ENCODE peak calls at places on chromosomes 7 and 10, in ten cellular contexts. One of them, this sample, is unnamed.

GRCh38 chr7:139725077-139725476 is 52.7 kb downstream of the HIPK2 start:
- DNase-seq in tibial artery: peak
- DNase-seq in adrenal gland: no peak
- DNase-seq in transverse colon: peak
- DNase-seq in uterus: no peak
- DNase-seq in heart right ventricle: no peak
- DNase-seq in fibroblast of lung: peak
- DNase-seq in mucosa of descending colon: no peak
- DNase-seq in OCI-LY7: peak
- DNase-seq in body of pancreas: no peak
- DNase-seq in this sample: no peak

GRCh38 chr10:32141018-32141807 is 85.0 kb upstream of the KIF5B start:
- DNase-seq in uterus: no peak
- DNase-seq in OCI-LY7: no peak
- DNase-seq in adrenal gland: no peak
- DNase-seq in mucosa of descending colon: peak
- DNase-seq in heart right ventricle: peak
- DNase-seq in transverse colon: peak
- DNase-seq in body of pancreas: peak
- DNase-seq in fibroblast of lung: no peak
- DNase-seq in tibial artery: no peak
- DNase-seq in this sample: peak

GRCh38 chr7:131600578-131600977 is 44.1 kb upstream of the PODXL start:
- DNase-seq in tibial artery: no peak
- DNase-seq in heart right ventricle: no peak
- DNase-seq in adrenal gland: no peak
- DNase-seq in uterus: no peak
- DNase-seq in transverse colon: no peak
- DNase-seq in mucosa of descending colon: no peak
- DNase-seq in OCI-LY7: no peak
- DNase-seq in body of pancreas: no peak
- DNase-seq in fibroblast of lung: peak
- DNase-seq in this sample: no peak

GRCh38 chr10:11058965-11059364 is 41.3 kb downstream of the CELF2 start:
- DNase-seq in fibroblast of lung: peak
- DNase-seq in heart right ventricle: no peak
- DNase-seq in adrenal gland: no peak
- DNase-seq in uterus: no peak
- DNase-seq in OCI-LY7: no peak
- DNase-seq in tibial artery: no peak
- DNase-seq in mucosa of descending colon: no peak
- DNase-seq in body of pancreas: no peak
- DNase-seq in transverse colon: no peak
- DNase-seq in this sample: no peak

GRCh38 chr10:72825163-72825562 is 68.4 kb upstream of the OIT3 start:
- DNase-seq in OCI-LY7: no peak
- DNase-seq in tibial artery: no peak
- DNase-seq in body of pancreas: no peak
- DNase-seq in transverse colon: no peak
- DNase-seq in mucosa of descending colon: no peak
- DNase-seq in adrenal gland: no peak
- DNase-seq in uterus: no peak
- DNase-seq in fibroblast of lung: no peak
- DNase-seq in heart right ventricle: no peak
- DNase-seq in this sample: no peak

GRCh38 chr10:23630880-23631279 is 192.0 kb downstream of the OTUD1 start:
- DNase-seq in adrenal gland: no peak
- DNase-seq in OCI-LY7: no peak
- DNase-seq in body of pancreas: no peak
- DNase-seq in tibial artery: no peak
- DNase-seq in heart right ventricle: no peak
- DNase-seq in uterus: no peak
- DNase-seq in transverse colon: no peak
- DNase-seq in fibroblast of lung: peak
- DNase-seq in mucosa of descending colon: no peak
- DNase-seq in this sample: no peak

GRCh38 chr7:133434246-133434865 is 181.5 kb downstream of the EXOC4 start:
- DNase-seq in uterus: no peak
- DNase-seq in adrenal gland: no peak
- DNase-seq in fibroblast of lung: peak
- DNase-seq in body of pancreas: no peak
- DNase-seq in heart right ventricle: no peak
- DNase-seq in mucosa of descending colon: no peak
- DNase-seq in OCI-LY7: peak
- DNase-seq in transverse colon: no peak
- DNase-seq in tibial artery: no peak
- DNase-seq in this sample: no peak

GRCh38 chr10:46545861-46546590 is 10.4 kb downstream of the GPRIN2 start:
- DNase-seq in OCI-LY7: no peak
- DNase-seq in tibial artery: no peak
- DNase-seq in heart right ventricle: no peak
- DNase-seq in uterus: peak
- DNase-seq in fibroblast of lung: no peak
- DNase-seq in mucosa of descending colon: no peak
- DNase-seq in adrenal gland: peak
- DNase-seq in transverse colon: no peak
- DNase-seq in body of pancreas: no peak
- DNase-seq in this sample: no peak

GRCh38 chr10:88270061-88270808 is 312.9 kb downstream of the RNLS start:
- DNase-seq in body of pancreas: no peak
- DNase-seq in tibial artery: no peak
- DNase-seq in adrenal gland: no peak
- DNase-seq in fibroblast of lung: no peak
- DNase-seq in heart right ventricle: no peak
- DNase-seq in transverse colon: no peak
- DNase-seq in OCI-LY7: no peak
- DNase-seq in uterus: no peak
- DNase-seq in mucosa of descending colon: no peak
- DNase-seq in this sample: no peak
- H3K4me3 ChIP-seq in body of pancreas: no peak
- H3K4me3 ChIP-seq in tibial artery: no peak
- H3K4me3 ChIP-seq in adrenal gland: no peak
- H3K4me3 ChIP-seq in fibroblast of lung: no peak
- H3K4me3 ChIP-seq in heart right ventricle: no peak
- H3K4me3 ChIP-seq in transverse colon: no peak
- H3K4me3 ChIP-seq in OCI-LY7: no peak
- H3K4me3 ChIP-seq in uterus: no peak
- H3K4me3 ChIP-seq in mucosa of descending colon: no peak
- H3K4me3 ChIP-seq in this sample: no peak

DNA sequence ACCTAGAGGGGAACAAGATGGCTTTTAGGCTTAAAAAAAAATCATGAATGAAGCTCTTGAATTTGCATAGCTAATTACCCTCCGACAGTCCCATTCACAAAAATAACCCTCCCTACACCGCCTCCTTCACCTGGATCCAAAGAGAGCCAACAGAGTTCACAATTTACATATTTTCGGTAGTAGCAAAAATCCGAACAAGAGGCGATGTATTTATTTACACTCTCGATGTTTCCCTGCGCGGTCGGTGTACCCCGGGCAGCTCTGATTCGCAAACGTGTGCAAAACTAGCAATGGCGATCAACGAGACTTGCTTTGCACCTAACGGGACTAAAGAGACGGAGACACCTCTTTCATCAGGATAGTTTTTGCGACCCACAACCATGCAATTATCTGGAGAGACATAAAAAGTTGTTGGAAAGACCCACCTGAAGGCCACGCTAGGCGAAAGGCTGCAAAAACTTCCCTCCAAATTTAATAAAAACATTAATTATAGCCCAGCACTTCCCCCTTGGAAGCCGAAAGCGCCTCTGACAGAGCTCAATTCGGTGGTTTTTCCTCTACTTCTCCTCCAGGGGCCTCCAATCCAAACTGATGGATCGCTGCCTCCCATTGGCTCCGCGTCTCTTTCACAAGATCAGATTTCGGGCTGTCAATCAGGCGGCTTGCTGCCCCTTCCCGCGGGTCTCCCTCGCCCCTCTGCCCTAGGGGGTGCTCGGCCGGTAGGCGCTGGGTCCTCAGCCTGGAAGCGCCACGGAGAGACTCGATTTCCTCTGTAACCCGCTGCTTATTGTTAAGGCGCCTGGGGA is at the start of gene ETV1:
- DNase-seq in tibial artery: peak
- DNase-seq in transverse colon: peak
- DNase-seq in uterus: peak
- DNase-seq in fibroblast of lung: peak
- DNase-seq in OCI-LY7: no peak
- DNase-seq in mucosa of descending colon: peak
- DNase-seq in body of pancreas: peak
- DNase-seq in heart right ventricle: peak
- DNase-seq in adrenal gland: peak
- DNase-seq in this sample: peak
- TF ChIP-seq CTCF in tibial artery: peak
- TF ChIP-seq CTCF in transverse colon: no peak
- TF ChIP-seq CTCF in uterus: peak
- TF ChIP-seq CTCF in fibroblast of lung: peak
- TF ChIP-seq CTCF in OCI-LY7: no peak
- TF ChIP-seq CTCF in mucosa of descending colon: no peak
- TF ChIP-seq CTCF in body of pancreas: peak
- TF ChIP-seq CTCF in heart right ventricle: peak
- TF ChIP-seq CTCF in adrenal gland: no peak
- TF ChIP-seq CTCF in this sample: no peak

GRCh38 chr7:27185013-27185707 is at the start of gene HOXA11:
- DNase-seq in tibial artery: peak
- DNase-seq in mucosa of descending colon: peak
- DNase-seq in adrenal gland: peak
- DNase-seq in transverse colon: peak
- DNase-seq in uterus: peak
- DNase-seq in fibroblast of lung: no peak
- DNase-seq in body of pancreas: no peak
- DNase-seq in heart right ventricle: no peak
- DNase-seq in OCI-LY7: no peak
- DNase-seq in this sample: peak

GRCh38 chr7:27185708-27186449 is 847 bp upstream of the HOXA11 start:
- DNase-seq in mucosa of descending colon: peak
- DNase-seq in heart right ventricle: no peak
- DNase-seq in body of pancreas: no peak
- DNase-seq in OCI-LY7: no peak
- DNase-seq in tibial artery: peak
- DNase-seq in transverse colon: peak
- DNase-seq in uterus: peak
- DNase-seq in fibroblast of lung: no peak
- DNase-seq in adrenal gland: peak
- DNase-seq in this sample: no peak

GRCh38 chr7:27182861-27183681 is 2.0 kb downstream of the HOXA11 start:
- DNase-seq in mucosa of descending colon: peak
- DNase-seq in tibial artery: peak
- DNase-seq in body of pancreas: no peak
- DNase-seq in uterus: peak
- DNase-seq in transverse colon: peak
- DNase-seq in heart right ventricle: no peak
- DNase-seq in adrenal gland: peak
- DNase-seq in fibroblast of lung: no peak
- DNase-seq in OCI-LY7: no peak
- DNase-seq in this sample: peak

GRCh38 chr7:27183682-27184341 is 1.2 kb downstream of the HOXA11 start:
- DNase-seq in uterus: peak
- DNase-seq in adrenal gland: peak
- DNase-seq in heart right ventricle: no peak
- DNase-seq in OCI-LY7: no peak
- DNase-seq in transverse colon: peak
- DNase-seq in fibroblast of lung: no peak
- DNase-seq in body of pancreas: no peak
- DNase-seq in tibial artery: peak
- DNase-seq in mucosa of descending colon: peak
- DNase-seq in this sample: no peak

GRCh38 chr7:27184342-27185012 is 555 bp downstream of the HOXA11 start:
- DNase-seq in heart right ventricle: no peak
- DNase-seq in body of pancreas: no peak
- DNase-seq in mucosa of descending colon: peak
- DNase-seq in transverse colon: peak
- DNase-seq in fibroblast of lung: peak
- DNase-seq in adrenal gland: peak
- DNase-seq in OCI-LY7: no peak
- DNase-seq in tibial artery: peak
- DNase-seq in uterus: peak
- DNase-seq in this sample: no peak
- H3K4me3 ChIP-seq in heart right ventricle: peak
- H3K4me3 ChIP-seq in body of pancreas: no peak
- H3K4me3 ChIP-seq in mucosa of descending colon: peak
- H3K4me3 ChIP-seq in transverse colon: peak
- H3K4me3 ChIP-seq in fibroblast of lung: peak
- H3K4me3 ChIP-seq in adrenal gland: no peak
- H3K4me3 ChIP-seq in OCI-LY7: no peak
- H3K4me3 ChIP-seq in tibial artery: peak
- H3K4me3 ChIP-seq in uterus: peak
- H3K4me3 ChIP-seq in this sample: peak

DNA sequence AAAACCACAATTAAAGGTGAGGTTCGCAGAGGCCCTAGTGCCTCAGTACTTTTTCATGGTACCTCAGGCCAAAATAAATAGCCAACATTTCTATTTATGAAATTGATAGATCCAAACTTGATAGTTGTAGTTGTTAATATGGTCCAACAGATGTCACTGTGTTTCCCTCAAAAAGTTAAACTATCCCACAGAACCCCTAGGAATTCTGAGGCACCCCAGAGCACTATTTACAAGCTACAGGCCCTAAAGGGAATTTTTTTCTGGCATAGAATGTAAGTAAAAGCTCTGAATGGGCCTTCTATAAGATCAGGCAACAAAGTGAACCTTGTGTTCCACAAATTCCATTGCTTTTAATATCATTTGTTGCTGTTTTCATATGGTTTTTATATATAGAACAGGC is 3.8 kb upstream of the ARL4A start:
- DNase-seq in body of pancreas: no peak
- DNase-seq in OCI-LY7: no peak
- DNase-seq in tibial artery: no peak
- DNase-seq in mucosa of descending colon: no peak
- DNase-seq in adrenal gland: no peak
- DNase-seq in heart right ventricle: no peak
- DNase-seq in transverse colon: no peak
- DNase-seq in uterus: no peak
- DNase-seq in fibroblast of lung: no peak
- DNase-seq in this sample: no peak
- TF ChIP-seq CTCF in body of pancreas: peak
- TF ChIP-seq CTCF in OCI-LY7: peak
- TF ChIP-seq CTCF in tibial artery: no peak
- TF ChIP-seq CTCF in mucosa of descending colon: no peak
- TF ChIP-seq CTCF in adrenal gland: no peak
- TF ChIP-seq CTCF in heart right ventricle: peak
- TF ChIP-seq CTCF in transverse colon: peak
- TF ChIP-seq CTCF in uterus: peak
- TF ChIP-seq CTCF in fibroblast of lung: peak
- TF ChIP-seq CTCF in this sample: peak

DNA sequence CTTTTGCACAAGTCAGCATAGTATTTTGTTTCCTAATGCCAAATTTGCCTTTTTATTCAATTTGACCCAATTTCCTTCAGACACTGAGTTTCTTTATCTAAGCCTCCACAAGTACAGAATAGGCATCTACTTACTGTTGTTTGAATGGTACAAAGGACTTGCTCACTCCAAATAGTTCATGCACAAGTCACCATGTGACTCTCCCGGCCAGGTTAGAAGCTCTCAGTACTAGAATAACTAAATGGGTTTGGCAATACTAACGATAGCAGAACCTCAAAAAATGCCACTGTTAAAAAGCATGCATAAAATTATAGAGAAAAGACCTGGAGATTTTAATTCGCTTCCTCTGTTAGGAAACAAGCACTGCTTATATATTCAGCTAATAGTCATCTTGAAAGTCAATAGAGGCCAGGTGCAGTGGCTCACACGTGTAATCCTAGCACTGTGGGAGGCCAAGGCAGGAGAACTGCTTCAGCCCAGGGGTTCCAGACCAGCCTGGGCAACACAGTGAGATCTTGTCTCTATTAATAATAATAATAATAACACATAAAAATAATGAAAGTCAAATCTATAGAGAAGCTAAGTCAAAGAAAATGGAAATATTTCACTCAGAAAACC is 335.8 kb upstream of the MBL2 start:
- DNase-seq in mucosa of descending colon: no peak
- DNase-seq in tibial artery: no peak
- DNase-seq in uterus: no peak
- DNase-seq in adrenal gland: no peak
- DNase-seq in OCI-LY7: no peak
- DNase-seq in transverse colon: no peak
- DNase-seq in body of pancreas: peak
- DNase-seq in fibroblast of lung: peak
- DNase-seq in heart right ventricle: no peak
- DNase-seq in this sample: no peak
- H3K4me3 ChIP-seq in mucosa of descending colon: no peak
- H3K4me3 ChIP-seq in tibial artery: no peak
- H3K4me3 ChIP-seq in uterus: no peak
- H3K4me3 ChIP-seq in adrenal gland: no peak
- H3K4me3 ChIP-seq in OCI-LY7: no peak
- H3K4me3 ChIP-seq in transverse colon: no peak
- H3K4me3 ChIP-seq in body of pancreas: no peak
- H3K4me3 ChIP-seq in fibroblast of lung: no peak
- H3K4me3 ChIP-seq in heart right ventricle: no peak
- H3K4me3 ChIP-seq in this sample: no peak

This sample was measured in breast epithelium.